ENCODE peak calls at places on chromosomes 16 and 17, in nine cellular contexts. O is stimulated activated CD4-positive, alpha-beta T cell treated with anti-CD3 and anti-CD28 coated beads, Interleukin-12 subunit alpha, Interleukin-12 subunit beta, amount 100 ng/mL, for 4 hours; X is NCI-H1694; M is DMS79; W is HepG2; G is body of pancreas; J is stimulated activated naive CD8-positive, alpha-beta T cell treated with anti-CD3 and anti-CD28 coated beads, Interleukin-15, amount 100 ng/mL, for 72 hours; S is T-cell; P is progenitor cell of endocrine pancreas. F is an unnamed sample.

GRCh38 chr17:15740570-15741120 is 8.6 kb downstream of the TBC1D26 start:
- DNase-seq in O (no peak), X (no peak), M (no peak), W (no peak), G (no peak), J (no peak), S (no peak), P (no peak), F (no peak)

GRCh38 chr17:76405607-76405966 is 21.2 kb downstream of the SPHK1 start:
- DNase-seq in O (no peak), X (no peak), M (no peak), W (no peak), G (no peak), J (no peak), S (no peak), P (no peak), F (no peak)

GRCh38 chr16:55622930-55623561 is 32.7 kb upstream of the SLC6A2 start:
- DNase-seq in O (no peak), X (peak; percentile 0), M (no peak), W (peak; percentile 100), G (peak; percentile 18), J (no peak), S (no peak), P (no peak), F (peak; percentile 86)

GRCh38 chr16:68472581-68472980 is 24.3 kb upstream of the SMPD3 start:
- DNase-seq in O (no peak), X (no peak), M (no peak), W (no peak), G (no peak), J (no peak), S (no peak), P (no peak), F (no peak)

GRCh38 chr17:12673788-12674187 is 8.1 kb downstream of the MYOCD start:
- DNase-seq in O (no peak), X (no peak), M (no peak), W (no peak), G (no peak), J (no peak), S (no peak), P (no peak), F (no peak)

GRCh38 chr17:55693244-55694216 is 29.1 kb downstream of the TMEM100 start:
- DNase-seq in O (no peak), X (peak; percentile 28), M (no peak), W (no peak), G (no peak), J (no peak), S (no peak), P (no peak), F (no peak)

GRCh38 chr17:49991409-49991808 is 3.6 kb downstream of the DLX3 start:
- DNase-seq in O (no peak), X (no peak), M (no peak), W (no peak), G (no peak), J (no peak), S (no peak), P (no peak), F (no peak)

GRCh38 chr17:80034654-80034976 is 1.1 kb downstream of the TBC1D16 start:
- DNase-seq in O (no peak), X (no peak), M (no peak), W (no peak), G (no peak), J (no peak), S (no peak), P (no peak), F (no peak)

GRCh38 chr16:81885976-81886586 is 107.0 kb downstream of the PLCG2 start:
- DNase-seq in O (peak; percentile 6), X (peak; percentile 12), M (no peak), W (peak; percentile 31), G (peak; percentile 24), J (peak; percentile 21), S (no peak), P (no peak), F (peak; percentile 87)

GRCh38 chr17:44970136-44970737 is 2.1 kb upstream of the C1QL1 start:
- DNase-seq in O (no peak), X (peak; percentile 75), M (no peak), W (no peak), G (no peak), J (no peak), S (no peak), P (no peak), F (peak; percentile 76)

GRCh38 chr16:70470927-70471341 is 16.5 kb downstream of the FCSK start:
- DNase-seq in O (no peak), X (no peak), M (no peak), W (peak; percentile 61), G (no peak), J (no peak), S (no peak), P (peak; percentile 66), F (peak; percentile 71)

GRCh38 chr17:28717578-28718316 is at the start of gene RAB34:
- DNase-seq in O (peak; percentile 43), X (peak; percentile 87), M (peak; percentile 89), W (no peak), G (no peak), J (no peak), S (no peak), P (peak; percentile 87), F (peak; percentile 98)

GRCh38 chr17:57679906-57680695 is 65.0 kb downstream of the CCDC182 start:
- DNase-seq in O (no peak), X (no peak), M (no peak), W (no peak), G (no peak), J (no peak), S (no peak), P (no peak), F (no peak)

GRCh38 chr16:17171250-17172143 is 299.3 kb downstream of the XYLT1 start:
- DNase-seq in O (no peak), X (no peak), M (peak; percentile 19), W (peak; percentile 30), G (peak; percentile 19), J (no peak), S (no peak), P (no peak), F (no peak)

GRCh38 chr16:47815655-47816054 is 340.1 kb downstream of the ABCC12 start:
- DNase-seq in O (no peak), X (no peak), M (no peak), W (no peak), G (no peak), J (no peak), S (no peak), P (no peak), F (no peak)

GRCh38 chr16:86027366-86028126 is 128.6 kb downstream of the IRF8 start:
- DNase-seq in O (no peak), X (no peak), M (peak; percentile 27), W (no peak), G (no peak), J (no peak), S (no peak), P (no peak), F (no peak)